ENCODE peak calls at places on chromosomes 7 and 10, in six cellular contexts. One of them, this sample, is unnamed.

GRCh38 chr7:68321076-68321639 is 1277.1 kb upstream of the AUTS2 start:
- DNase-seq in GM12878: no peak
- DNase-seq in H1: no peak
- DNase-seq in endothelial cell of umbilical vein: no peak
- DNase-seq in HepG2: no peak
- DNase-seq in K562: no peak
- DNase-seq in this sample: no peak

GRCh38 chr7:101160917-101161316 is 4.5 kb downstream of the VGF start:
- DNase-seq in GM12878: no peak
- DNase-seq in H1: no peak
- DNase-seq in endothelial cell of umbilical vein: no peak
- DNase-seq in HepG2: no peak
- DNase-seq in K562: no peak
- DNase-seq in this sample: no peak

GRCh38 chr10:26743091-26743490 is 45.6 kb downstream of the PDSS1 start:
- DNase-seq in GM12878: no peak
- DNase-seq in H1: no peak
- DNase-seq in endothelial cell of umbilical vein: no peak
- DNase-seq in HepG2: no peak
- DNase-seq in K562: no peak
- DNase-seq in this sample: no peak

GRCh38 chr7:107207459-107207858 is 38.7 kb downstream of the HBP1 start:
- DNase-seq in GM12878: no peak
- DNase-seq in H1: no peak
- DNase-seq in endothelial cell of umbilical vein: no peak
- DNase-seq in HepG2: no peak
- DNase-seq in K562: no peak
- DNase-seq in this sample: no peak

GRCh38 chr10:53702489-53702888 is 929.9 kb upstream of the MBL2 start:
- DNase-seq in GM12878: no peak
- DNase-seq in H1: no peak
- DNase-seq in endothelial cell of umbilical vein: no peak
- DNase-seq in HepG2: no peak
- DNase-seq in K562: no peak
- DNase-seq in this sample: no peak

GRCh38 chr10:61779950-61780659 is 117.4 kb downstream of the CABCOCO1 start:
- DNase-seq in GM12878: no peak
- DNase-seq in H1: no peak
- DNase-seq in endothelial cell of umbilical vein: peak; percentile 90
- DNase-seq in HepG2: no peak
- DNase-seq in K562: peak; percentile 79
- DNase-seq in this sample: no peak

GRCh38 chr7:75938921-75939320 is 24.0 kb downstream of the POR start:
- DNase-seq in GM12878: no peak
- DNase-seq in H1: no peak
- DNase-seq in endothelial cell of umbilical vein: no peak
- DNase-seq in HepG2: no peak
- DNase-seq in K562: no peak
- DNase-seq in this sample: no peak

GRCh38 chr7:107563072-107563760 is 504 bp downstream of the COG5 start:
- DNase-seq in GM12878: no peak
- DNase-seq in H1: no peak
- DNase-seq in endothelial cell of umbilical vein: no peak
- DNase-seq in HepG2: peak; percentile 37
- DNase-seq in K562: peak; percentile 73
- DNase-seq in this sample: peak; percentile 44

GRCh38 chr7:128398841-128399135 is 11.0 kb downstream of the IMPDH1 start:
- DNase-seq in GM12878: no peak
- DNase-seq in H1: no peak
- DNase-seq in endothelial cell of umbilical vein: no peak
- DNase-seq in HepG2: no peak
- DNase-seq in K562: no peak
- DNase-seq in this sample: no peak

GRCh38 chr7:12557282-12557681 is 13.2 kb upstream of the SCIN start:
- DNase-seq in GM12878: no peak
- DNase-seq in H1: no peak
- DNase-seq in endothelial cell of umbilical vein: no peak
- DNase-seq in HepG2: no peak
- DNase-seq in K562: no peak
- DNase-seq in this sample: no peak

GRCh38 chr7:84100866-84101265 is 93.7 kb downstream of the SEMA3A start:
- DNase-seq in GM12878: no peak
- DNase-seq in H1: no peak
- DNase-seq in endothelial cell of umbilical vein: peak; percentile 38
- DNase-seq in HepG2: no peak
- DNase-seq in K562: no peak
- DNase-seq in this sample: peak; percentile 21

GRCh38 chr10:11757820-11758463 is 15.8 kb downstream of the ECHDC3 start:
- DNase-seq in GM12878: peak; percentile 50
- DNase-seq in H1: peak; percentile 92
- DNase-seq in endothelial cell of umbilical vein: peak; percentile 84
- DNase-seq in HepG2: peak; percentile 83
- DNase-seq in K562: peak; percentile 79
- DNase-seq in this sample: peak; percentile 66

GRCh38 chr7:133344275-133344674 is 91.4 kb downstream of the EXOC4 start:
- DNase-seq in GM12878: no peak
- DNase-seq in H1: no peak
- DNase-seq in endothelial cell of umbilical vein: peak; percentile 42
- DNase-seq in HepG2: no peak
- DNase-seq in K562: no peak
- DNase-seq in this sample: no peak

GRCh38 chr7:134599371-134599770 is 47.3 kb upstream of the BPGM start:
- DNase-seq in GM12878: no peak
- DNase-seq in H1: no peak
- DNase-seq in endothelial cell of umbilical vein: no peak
- DNase-seq in HepG2: no peak
- DNase-seq in K562: no peak
- DNase-seq in this sample: no peak

GRCh38 chr10:131261890-131262289 is 49.6 kb downstream of the TCERG1L start:
- DNase-seq in GM12878: no peak
- DNase-seq in H1: no peak
- DNase-seq in endothelial cell of umbilical vein: no peak
- DNase-seq in HepG2: no peak
- DNase-seq in K562: no peak
- DNase-seq in this sample: no peak

GRCh38 chr10:132363921-132364593 is 32.1 kb downstream of the LRRC27 start:
- DNase-seq in GM12878: peak; percentile 13
- DNase-seq in H1: no peak
- DNase-seq in endothelial cell of umbilical vein: peak; percentile 17
- DNase-seq in HepG2: peak; percentile 45
- DNase-seq in K562: peak; percentile 41
- DNase-seq in this sample: no peak

GRCh38 chr10:12846718-12847117 is 154.8 kb downstream of the CCDC3 start:
- DNase-seq in GM12878: no peak
- DNase-seq in H1: no peak
- DNase-seq in endothelial cell of umbilical vein: no peak
- DNase-seq in HepG2: no peak
- DNase-seq in K562: no peak
- DNase-seq in this sample: no peak

DNA sequence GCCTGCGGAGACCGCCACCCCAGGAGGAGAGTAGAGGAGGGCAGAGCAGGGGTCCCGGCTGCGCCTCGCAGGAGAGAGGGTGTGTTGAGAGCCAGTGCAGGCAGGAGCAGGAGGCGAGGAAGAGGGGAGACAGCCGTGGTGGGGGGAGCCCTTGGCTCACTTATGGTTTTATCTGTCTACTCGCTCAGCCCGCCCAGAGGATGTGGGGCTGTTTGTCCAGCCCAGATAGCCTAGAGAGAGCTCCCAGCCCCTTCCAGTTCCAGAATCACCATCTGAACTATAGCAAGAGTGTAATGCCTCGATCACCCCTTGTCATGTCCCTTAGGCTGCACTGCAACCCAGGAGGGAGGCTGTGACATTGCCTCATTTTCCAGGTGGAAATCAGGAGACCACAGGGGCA is 26.7 kb downstream of the SLC29A3 start:
- DNase-seq in GM12878: no peak
- DNase-seq in H1: no peak
- DNase-seq in endothelial cell of umbilical vein: no peak
- DNase-seq in HepG2: no peak
- DNase-seq in K562: no peak
- DNase-seq in this sample: no peak
- H3K4me1 ChIP-seq in GM12878: no peaks in the 10 kb centered on the region
- H3K4me1 ChIP-seq in H1: peaks cover 21% of the 10 kb centered on the region
- H3K4me1 ChIP-seq in endothelial cell of umbilical vein: peaks cover 2% of the 10 kb centered on the region
- H3K4me1 ChIP-seq in HepG2: peaks cover 96% of the 10 kb centered on the region
- H3K4me1 ChIP-seq in K562: peaks cover 20% of the 10 kb centered on the region
- H3K4me1 ChIP-seq in this sample: peaks cover 19% of the 10 kb centered on the region

DNA sequence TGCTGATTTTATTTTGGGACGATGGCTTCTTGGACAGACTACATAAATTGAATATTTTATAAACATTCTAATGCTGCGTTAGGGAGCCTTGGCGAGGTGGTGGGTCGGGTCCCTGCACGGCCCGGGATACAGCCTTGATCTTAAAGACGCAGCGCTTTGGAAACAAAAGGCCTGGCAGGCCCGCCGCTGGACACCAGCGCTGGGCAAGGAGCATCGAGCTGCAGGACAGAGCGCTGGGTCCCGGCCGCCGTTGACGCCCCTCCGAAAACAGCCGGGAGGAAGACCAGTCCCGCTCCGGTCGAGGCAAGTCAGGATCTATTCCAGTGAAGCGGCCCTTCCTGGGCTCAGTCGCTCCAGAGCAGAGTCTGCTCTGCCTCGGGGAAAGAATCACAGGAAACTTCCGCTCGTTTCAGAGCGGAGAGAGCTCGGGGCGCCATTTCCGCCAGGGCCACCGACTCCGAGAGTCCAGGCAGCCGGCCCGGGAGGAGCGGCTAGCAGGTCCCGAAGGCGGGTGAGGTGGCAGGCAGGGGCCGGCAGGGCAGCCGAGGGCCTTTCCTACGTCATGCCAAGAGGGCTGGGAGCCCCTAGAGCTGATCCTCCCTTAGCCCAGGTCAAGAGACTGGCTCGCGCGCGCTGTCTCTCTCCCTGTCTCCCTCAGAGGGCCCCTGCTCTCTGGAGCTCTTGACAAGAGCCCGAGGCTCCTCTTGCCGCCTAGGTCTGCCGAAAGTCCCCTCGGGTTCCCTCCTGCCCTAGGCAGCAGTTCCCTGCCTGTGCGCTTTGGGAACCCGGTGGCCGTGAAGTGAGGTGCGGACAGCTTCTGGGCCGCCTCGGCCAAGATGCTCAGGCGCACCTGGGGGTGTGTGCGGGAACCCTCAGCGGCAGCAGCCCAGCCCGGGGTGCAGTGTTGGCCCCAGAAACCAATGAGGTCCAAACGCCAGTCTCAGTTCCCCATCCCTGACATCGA is 1.4 kb upstream of the DRGX start:
- DNase-seq in GM12878: no peak
- DNase-seq in H1: peak; percentile 77
- DNase-seq in endothelial cell of umbilical vein: no peak
- DNase-seq in HepG2: no peak
- DNase-seq in K562: no peak
- DNase-seq in this sample: no peak
- TF ChIP-seq EZH2 in GM12878: no peak
- TF ChIP-seq EZH2 in H1: peak; percentile 61
- TF ChIP-seq EZH2 in endothelial cell of umbilical vein: no peak
- TF ChIP-seq EZH2 in HepG2: no peak
- TF ChIP-seq EZH2 in K562: no peak
- TF ChIP-seq EZH2 in this sample: no peak

GRCh38 chr7:77796960-77797359 is 1.3 kb downstream of the TMEM60 start:
- DNase-seq in GM12878: no peak
- DNase-seq in H1: no peak
- DNase-seq in endothelial cell of umbilical vein: no peak
- DNase-seq in HepG2: no peak
- DNase-seq in K562: no peak
- DNase-seq in this sample: no peak

GRCh38 chr7:77798394-77799077 is at the start of the genes PHTF2 and TMEM60:
- DNase-seq in GM12878: peak; percentile 99
- DNase-seq in H1: peak; percentile 97
- DNase-seq in endothelial cell of umbilical vein: peak; percentile 100
- DNase-seq in HepG2: peak; percentile 99
- DNase-seq in K562: peak; percentile 97
- DNase-seq in this sample: peak; percentile 99

GRCh38 chr7:77799078-77799964 is 748 bp downstream of the PHTF2 start:
- DNase-seq in GM12878: no peak
- DNase-seq in H1: peak; percentile 79
- DNase-seq in endothelial cell of umbilical vein: peak; percentile 61
- DNase-seq in HepG2: no peak
- DNase-seq in K562: peak; percentile 45
- DNase-seq in this sample: peak; percentile 6

GRCh38 chr7:77796109-77796508 is 2.1 kb downstream of the TMEM60 start:
- DNase-seq in GM12878: no peak
- DNase-seq in H1: no peak
- DNase-seq in endothelial cell of umbilical vein: no peak
- DNase-seq in HepG2: no peak
- DNase-seq in K562: no peak
- DNase-seq in this sample: no peak

GRCh38 chr7:77797734-77798393 is 370 bp downstream of the TMEM60 start:
- DNase-seq in GM12878: no peak
- DNase-seq in H1: no peak
- DNase-seq in endothelial cell of umbilical vein: no peak
- DNase-seq in HepG2: no peak
- DNase-seq in K562: no peak
- DNase-seq in this sample: no peak
- TF ChIP-seq POLR2A in GM12878: peak; percentile 54
- TF ChIP-seq POLR2A in H1: peak; percentile 51
- TF ChIP-seq POLR2A in endothelial cell of umbilical vein: no peak
- TF ChIP-seq POLR2A in HepG2: no peak
- TF ChIP-seq POLR2A in K562: peak; percentile 81
- TF ChIP-seq POLR2A in this sample: no peak

GRCh38 chr7:139727151-139727705 is 50.6 kb downstream of the HIPK2 start:
- DNase-seq in GM12878: no peak
- DNase-seq in H1: no peak
- DNase-seq in endothelial cell of umbilical vein: no peak
- DNase-seq in HepG2: no peak
- DNase-seq in K562: no peak
- DNase-seq in this sample: no peak

GRCh38 chr7:139725077-139725476 is 52.7 kb downstream of the HIPK2 start:
- DNase-seq in GM12878: peak; percentile 59
- DNase-seq in H1: no peak
- DNase-seq in endothelial cell of umbilical vein: peak; percentile 33
- DNase-seq in HepG2: no peak
- DNase-seq in K562: no peak
- DNase-seq in this sample: no peak

GRCh38 chr7:139726485-139726869 is 51.3 kb downstream of the HIPK2 start:
- DNase-seq in GM12878: no peak
- DNase-seq in H1: no peak
- DNase-seq in endothelial cell of umbilical vein: no peak
- DNase-seq in HepG2: no peak
- DNase-seq in K562: no peak
- DNase-seq in this sample: no peak

GRCh38 chr7:139728203-139728602 is 49.6 kb downstream of the HIPK2 start:
- DNase-seq in GM12878: no peak
- DNase-seq in H1: no peak
- DNase-seq in endothelial cell of umbilical vein: no peak
- DNase-seq in HepG2: no peak
- DNase-seq in K562: no peak
- DNase-seq in this sample: no peak

DNA sequence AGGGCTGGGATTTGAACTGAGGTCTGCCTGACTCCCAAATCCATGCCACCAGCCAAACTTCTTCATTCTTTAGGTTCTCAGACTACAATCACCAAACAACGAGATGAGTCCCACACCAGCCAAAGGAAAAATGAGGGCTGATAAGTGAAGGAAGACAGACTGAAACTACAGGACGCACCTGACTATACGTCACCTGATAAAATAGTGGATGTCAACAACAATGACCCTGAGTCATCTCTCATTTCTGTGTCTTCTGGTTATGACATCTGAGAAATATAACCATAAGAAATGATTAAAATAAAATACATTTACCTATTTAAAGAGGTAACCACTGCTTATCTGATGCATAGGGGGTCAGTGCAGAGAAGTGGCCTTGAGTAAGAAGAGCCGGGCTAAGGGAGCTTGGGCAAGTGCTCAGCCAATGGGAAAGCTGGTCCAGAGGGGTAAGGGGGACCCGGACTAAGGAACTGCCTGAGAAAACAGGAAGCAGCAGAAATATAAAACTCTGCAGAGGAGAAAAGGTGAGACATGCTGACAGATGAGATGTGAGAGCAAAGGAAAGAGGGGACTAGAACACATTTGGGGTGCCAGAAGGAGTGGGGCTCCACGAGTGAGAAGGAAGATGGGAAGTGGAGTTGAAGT is 51.8 kb downstream of the HIPK2 start:
- DNase-seq in GM12878: no peak
- DNase-seq in H1: no peak
- DNase-seq in endothelial cell of umbilical vein: no peak
- DNase-seq in HepG2: no peak
- DNase-seq in K562: no peak
- DNase-seq in this sample: no peak
- H3K4me1 ChIP-seq in GM12878: peaks cover 25% of the 10 kb centered on the region
- H3K4me1 ChIP-seq in H1: no peaks in the 10 kb centered on the region
- H3K4me1 ChIP-seq in endothelial cell of umbilical vein: peaks cover 37% of the 10 kb centered on the region
- H3K4me1 ChIP-seq in HepG2: peaks cover 64% of the 10 kb centered on the region
- H3K4me1 ChIP-seq in K562: no peaks in the 10 kb centered on the region
- H3K4me1 ChIP-seq in this sample: peaks cover 38% of the 10 kb centered on the region

This sample was measured in HCT116.